ENCODE peak calls at places on chromosomes 4 and X, in four cellular contexts. One of them, this sample, is unnamed.

GRCh38 chr4:173522160-173522873 is 7.7 kb downstream of the HAND2 start:
- DNase-seq in ovary: peak
- DNase-seq in neural progenitor cell: peak
- DNase-seq in sigmoid colon: peak
- DNase-seq in this sample: peak

GRCh38 chrX:112211459-112211858 is 128.9 kb upstream of the TRPC5 start:
- DNase-seq in ovary: no peak
- DNase-seq in neural progenitor cell: no peak
- DNase-seq in sigmoid colon: no peak
- DNase-seq in this sample: no peak

GRCh38 chrX:9197231-9197630 is 163.3 kb upstream of the FAM9B start:
- DNase-seq in ovary: no peak
- DNase-seq in neural progenitor cell: no peak
- DNase-seq in sigmoid colon: no peak
- DNase-seq in this sample: no peak

GRCh38 chr4:90060039-90060438 is 67.2 kb upstream of the CCSER1 start:
- DNase-seq in ovary: no peak
- DNase-seq in neural progenitor cell: no peak
- DNase-seq in sigmoid colon: no peak
- DNase-seq in this sample: no peak

GRCh38 chr4:5747746-5748365 is 36.9 kb downstream of the EVC start:
- DNase-seq in ovary: no peak
- DNase-seq in neural progenitor cell: no peak
- DNase-seq in sigmoid colon: peak
- DNase-seq in this sample: no peak

GRCh38 chr4:113998531-113998930 is 19.1 kb upstream of the ARSJ start:
- DNase-seq in ovary: no peak
- DNase-seq in neural progenitor cell: no peak
- DNase-seq in sigmoid colon: no peak
- DNase-seq in this sample: no peak

GRCh38 chr4:128379860-128380259 is 92.2 kb upstream of the PGRMC2 start:
- DNase-seq in ovary: no peak
- DNase-seq in neural progenitor cell: peak
- DNase-seq in sigmoid colon: no peak
- DNase-seq in this sample: peak

GRCh38 chr4:82638479-82638878 is 76.7 kb upstream of the TMEM150C start:
- DNase-seq in ovary: no peak
- DNase-seq in neural progenitor cell: no peak
- DNase-seq in sigmoid colon: no peak
- DNase-seq in this sample: no peak

GRCh38 chrX:150587585-150588503 is 19.4 kb downstream of the MTM1 start:
- DNase-seq in ovary: no peak
- DNase-seq in neural progenitor cell: no peak
- DNase-seq in sigmoid colon: no peak
- DNase-seq in this sample: no peak

DNA sequence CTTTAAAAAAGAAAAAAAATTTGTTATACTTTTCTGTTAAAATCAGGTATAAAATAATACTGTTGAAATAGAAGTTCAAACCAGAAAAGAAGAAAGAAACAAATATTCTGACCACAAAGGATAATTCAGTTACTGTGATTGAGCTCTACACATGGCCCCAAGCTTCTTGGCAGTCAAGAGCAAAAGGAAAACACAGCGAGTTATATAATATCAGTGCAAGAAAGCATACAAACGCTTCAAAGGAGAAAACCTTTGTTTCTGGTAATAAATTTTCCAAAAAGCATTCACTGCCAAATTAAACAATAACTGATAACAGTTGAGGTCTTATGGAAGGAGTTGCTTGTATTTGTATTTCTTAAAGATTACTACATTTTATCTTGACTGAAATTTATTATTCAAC is 40.5 kb upstream of the EDNRA start:
- DNase-seq in ovary: no peak
- DNase-seq in neural progenitor cell: no peak
- DNase-seq in sigmoid colon: no peak
- DNase-seq in this sample: no peak
- TF ChIP-seq CTCF in ovary: no peak
- TF ChIP-seq CTCF in neural progenitor cell: no peak
- TF ChIP-seq CTCF in sigmoid colon: no peak
- TF ChIP-seq CTCF in this sample: no peak

GRCh38 chrX:34915463-34916225 is 27.0 kb upstream of the FAM47B start:
- DNase-seq in ovary: no peak
- DNase-seq in neural progenitor cell: no peak
- DNase-seq in sigmoid colon: no peak
- DNase-seq in this sample: no peak
- H3K27ac ChIP-seq in ovary: no peak
- H3K27ac ChIP-seq in neural progenitor cell: no peak
- H3K27ac ChIP-seq in sigmoid colon: no peak
- H3K27ac ChIP-seq in this sample: no peak

GRCh38 chr4:94395541-94395940 is 52.9 kb upstream of the HPGDS start:
- DNase-seq in ovary: no peak
- DNase-seq in neural progenitor cell: no peak
- DNase-seq in sigmoid colon: no peak
- DNase-seq in this sample: no peak

GRCh38 chr4:94389595-94390290 is 47.1 kb upstream of the HPGDS start:
- DNase-seq in ovary: no peak
- DNase-seq in neural progenitor cell: no peak
- DNase-seq in sigmoid colon: no peak
- DNase-seq in this sample: no peak

GRCh38 chr4:94390804-94391410 is 48.3 kb upstream of the HPGDS start:
- DNase-seq in ovary: no peak
- DNase-seq in neural progenitor cell: peak
- DNase-seq in sigmoid colon: no peak
- DNase-seq in this sample: peak
- TF ChIP-seq CTCF in ovary: no peak
- TF ChIP-seq CTCF in neural progenitor cell: peak
- TF ChIP-seq CTCF in sigmoid colon: peak
- TF ChIP-seq CTCF in this sample: peak

GRCh38 chr4:81446634-81447033 is 25.1 kb downstream of the RASGEF1B start:
- DNase-seq in ovary: no peak
- DNase-seq in neural progenitor cell: no peak
- DNase-seq in sigmoid colon: no peak
- DNase-seq in this sample: no peak
- H3K27ac ChIP-seq in ovary: no peak
- H3K27ac ChIP-seq in neural progenitor cell: no peak
- H3K27ac ChIP-seq in sigmoid colon: no peak
- H3K27ac ChIP-seq in this sample: no peak

DNA sequence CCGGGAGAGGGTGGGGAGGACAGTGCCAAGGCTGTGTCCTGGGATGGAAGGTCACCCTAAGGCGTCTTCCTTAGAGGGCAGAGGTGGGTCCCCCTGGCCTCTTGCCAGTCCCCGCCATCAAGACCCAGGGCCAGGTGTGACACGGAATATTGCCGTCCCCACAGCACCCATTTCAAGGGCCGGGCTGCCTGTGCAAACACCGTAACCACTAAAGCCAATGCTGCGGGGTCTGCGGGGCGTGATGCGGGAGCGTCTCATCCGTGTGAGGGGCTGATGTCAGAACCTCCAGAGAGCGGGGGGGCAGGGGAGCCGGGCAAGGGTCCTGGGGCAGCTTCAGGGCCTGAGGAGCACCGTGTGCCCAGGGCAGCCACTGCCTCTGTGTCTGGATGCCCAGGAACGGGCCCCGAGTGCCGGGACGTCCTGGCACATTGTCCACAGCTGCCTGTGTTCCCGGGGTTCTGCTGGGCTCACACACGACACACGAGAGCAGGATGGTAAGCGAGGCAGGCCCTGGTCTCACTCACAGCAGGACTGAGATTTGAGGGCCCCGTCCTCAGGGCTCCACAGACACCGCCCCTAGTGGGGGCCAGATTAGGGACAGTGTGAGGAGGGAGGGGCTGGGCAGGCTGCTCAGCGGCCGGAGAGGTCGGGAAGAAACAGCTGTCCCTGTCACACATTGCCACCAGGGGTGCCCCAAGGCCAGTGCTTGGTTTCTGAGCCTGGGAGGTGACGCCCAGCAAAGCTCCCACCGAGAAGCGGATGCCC is 29.2 kb downstream of the NKX1-1 start:
- DNase-seq in ovary: peak
- DNase-seq in neural progenitor cell: peak
- DNase-seq in sigmoid colon: peak
- DNase-seq in this sample: no peak
- TF ChIP-seq CTCF in ovary: no peak
- TF ChIP-seq CTCF in neural progenitor cell: peak
- TF ChIP-seq CTCF in sigmoid colon: no peak
- TF ChIP-seq CTCF in this sample: no peak

GRCh38 chr4:102807345-102807744 is 20.0 kb downstream of the UBE2D3 start:
- DNase-seq in ovary: no peak
- DNase-seq in neural progenitor cell: no peak
- DNase-seq in sigmoid colon: no peak
- DNase-seq in this sample: no peak

GRCh38 chr4:102809190-102809589 is 18.2 kb downstream of the UBE2D3 start:
- DNase-seq in ovary: no peak
- DNase-seq in neural progenitor cell: no peak
- DNase-seq in sigmoid colon: no peak
- DNase-seq in this sample: no peak

GRCh38 chr4:102808009-102808408 is 19.3 kb downstream of the UBE2D3 start:
- DNase-seq in ovary: no peak
- DNase-seq in neural progenitor cell: no peak
- DNase-seq in sigmoid colon: no peak
- DNase-seq in this sample: no peak

GRCh38 chr4:102809691-102810090 is 17.7 kb downstream of the UBE2D3 start:
- DNase-seq in ovary: no peak
- DNase-seq in neural progenitor cell: no peak
- DNase-seq in sigmoid colon: no peak
- DNase-seq in this sample: no peak
- H3K27ac ChIP-seq in ovary: no peak
- H3K27ac ChIP-seq in neural progenitor cell: no peak
- H3K27ac ChIP-seq in sigmoid colon: no peak
- H3K27ac ChIP-seq in this sample: no peak

DNA sequence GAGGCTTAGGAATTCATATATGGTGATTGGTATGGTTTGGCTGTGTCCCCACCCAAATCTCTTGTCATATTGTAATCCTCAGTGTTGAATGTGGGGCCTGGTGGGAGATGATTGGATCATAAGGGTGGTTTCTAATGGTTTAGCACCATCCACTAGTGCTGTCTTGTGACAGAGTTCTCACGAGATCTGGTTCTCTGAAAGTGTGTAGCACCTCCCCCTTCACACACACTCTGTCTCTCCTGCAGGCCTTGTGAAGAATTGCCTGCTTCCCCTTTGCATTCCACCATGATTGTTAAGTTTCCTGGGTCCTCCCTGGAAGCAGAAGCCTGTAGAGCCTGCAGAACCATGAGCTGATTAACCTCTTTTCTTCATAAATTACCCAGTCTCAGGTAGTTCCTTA is 135.8 kb upstream of the FAT1 start:
- DNase-seq in ovary: no peak
- DNase-seq in neural progenitor cell: no peak
- DNase-seq in sigmoid colon: no peak
- DNase-seq in this sample: no peak
- TF ChIP-seq CTCF in ovary: no peak
- TF ChIP-seq CTCF in neural progenitor cell: no peak
- TF ChIP-seq CTCF in sigmoid colon: no peak
- TF ChIP-seq CTCF in this sample: no peak